ENCODE peak calls at places on chromosomes 6 and 20, in six cellular contexts. G is HepG2, D is IMR-90, F is GM12878, L is SK-N-SH, K is K562. U is an unnamed sample.

GRCh38 chr6:63440594-63440993 is 120.8 kb upstream of the LGSN start:
- DNase-seq in F (no peak), K (no peak), L (no peak), G (no peak), D (no peak), U (peak; percentile 57)

GRCh38 chr20:3876676-3877075 is 12.5 kb upstream of the PANK2 start:
- DNase-seq in L (no peak), D (peak; percentile 27), K (no peak), G (no peak), F (no peak), U (no peak)

GRCh38 chr6:46410330-46410953 is 80.8 kb downstream of the RCAN2 start:
- DNase-seq in L (peak; percentile 34), G (peak; percentile 57), K (peak; percentile 41), D (peak; percentile 42), F (peak; percentile 21), U (no peak)

GRCh38 chr6:102150549-102150948 is 757.0 kb downstream of the GRIK2 start:
- DNase-seq in F (no peak), K (no peak), G (no peak), D (no peak), L (no peak), U (no peak)

GRCh38 chr6:27040244-27041042 is 207.1 kb upstream of the PRSS16 start:
- DNase-seq in K (no peak), D (no peak), F (no peak), G (peak; percentile 66), L (no peak), U (no peak)

GRCh38 chr6:40912158-40912946 is 126.7 kb downstream of the UNC5CL start:
- DNase-seq in G (peak; percentile 75), K (peak; percentile 69), D (no peak), F (peak; percentile 19), L (peak; percentile 81), U (peak; percentile 73)

GRCh38 chr6:47414517-47415167 is 62.9 kb upstream of the CD2AP start:
- DNase-seq in K (peak; percentile 32), G (peak; percentile 33), L (no peak), F (peak; percentile 47), D (peak; percentile 48), U (no peak)

GRCh38 chr20:1904160-1904559 is 9.0 kb downstream of the SIRPA start:
- DNase-seq in F (no peak), L (no peak), D (no peak), G (no peak), K (no peak), U (no peak)

GRCh38 chr20:31652917-31653385 is 15.2 kb downstream of the COX4I2 start:
- DNase-seq in F (no peak), G (no peak), K (no peak), L (peak; percentile 67), D (peak; percentile 43), U (no peak)

GRCh38 chr20:57748601-57749130 is 38.9 kb upstream of the PMEPA1 start:
- DNase-seq in K (no peak), G (peak; percentile 38), D (peak; percentile 50), F (peak; percentile 45), L (peak; percentile 96), U (peak; percentile 97)

DNA sequence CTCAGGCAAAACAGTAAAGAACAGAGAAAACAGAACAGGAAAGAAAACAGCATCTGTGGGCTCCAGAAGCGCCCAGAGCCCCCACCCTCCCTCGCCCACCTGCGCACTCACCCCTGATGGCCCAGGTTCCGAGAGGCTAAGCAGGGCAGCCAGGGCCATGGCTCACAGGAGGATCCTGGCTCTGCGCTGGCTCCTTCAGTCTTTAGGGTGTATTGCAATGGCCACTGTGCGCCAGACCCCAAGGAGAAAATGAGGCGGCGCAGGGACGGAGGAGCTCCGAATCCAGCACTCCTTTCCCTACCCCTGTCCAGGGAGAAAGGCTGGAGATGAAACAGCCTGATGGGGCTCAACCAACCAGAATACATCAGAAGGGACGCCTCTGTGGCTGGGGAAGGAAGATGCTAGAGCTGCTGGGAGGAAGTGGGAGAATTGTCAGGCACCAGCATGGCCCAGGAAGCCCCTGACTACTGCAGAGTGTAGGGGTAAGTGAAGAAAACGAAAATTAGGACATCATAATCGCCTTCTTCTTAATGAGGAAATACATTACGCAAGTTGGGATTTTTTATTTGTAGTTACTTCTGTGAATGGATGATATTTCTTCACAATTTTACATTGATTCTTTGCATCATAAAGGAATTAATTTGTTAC is 49.0 kb downstream of the COL11A2 start:
- DNase-seq in L (no peak), K (no peak), F (no peak), D (no peak), G (no peak), U (no peak)
- TF ChIP-seq SMC3 in L (no peak), K (no peak), F (no peak), D (no peak), G (no peak), U (no peak)

GRCh38 chr6:157684620-157685299 is 138.3 kb upstream of the SNX9 start:
- DNase-seq in D (no peak), F (no peak), G (no peak), L (no peak), K (no peak), U (no peak)

GRCh38 chr6:157682856-157683481 is 140.1 kb upstream of the SNX9 start:
- DNase-seq in K (no peak), D (peak; percentile 59), L (no peak), G (peak; percentile 30), F (no peak), U (peak; percentile 55)

GRCh38 chr6:157683707-157684106 is 139.3 kb upstream of the SNX9 start:
- DNase-seq in G (no peak), K (no peak), F (no peak), L (no peak), D (no peak), U (no peak)

GRCh38 chr6:157688275-157688959 is 134.6 kb upstream of the SNX9 start:
- DNase-seq in K (no peak), L (no peak), F (no peak), D (no peak), G (no peak), U (no peak)

GRCh38 chr6:157685596-157686280 is 137.3 kb upstream of the SNX9 start:
- DNase-seq in L (no peak), D (no peak), F (no peak), G (no peak), K (no peak), U (no peak)
- TF ChIP-seq RAD21 in L (no peak), D (no peak), F (no peak), G (no peak), K (no peak), U (no peak)

DNA sequence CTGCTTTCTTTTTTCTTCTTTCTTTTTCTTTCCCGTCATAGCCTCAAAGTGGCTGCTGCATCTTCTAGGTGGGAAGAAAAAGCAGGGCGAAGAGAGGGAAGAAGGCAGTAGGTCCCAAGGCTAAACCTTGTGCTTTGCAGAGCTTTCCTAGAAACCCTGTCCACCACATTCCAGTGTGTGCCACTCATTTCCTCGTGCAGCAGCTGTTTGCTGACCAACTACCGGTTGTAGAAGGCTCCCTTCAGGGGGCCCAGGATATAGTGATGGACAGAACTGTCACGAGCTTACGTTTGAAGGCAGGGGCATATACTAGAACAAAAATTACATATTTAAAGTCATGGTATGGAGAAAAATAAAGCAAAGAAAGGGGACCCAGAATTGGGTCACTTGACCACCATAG is 103.0 kb downstream of the SASH1 start:
- DNase-seq in G (no peak), D (peak; percentile 85), F (no peak), K (no peak), L (no peak), U (no peak)
- TF ChIP-seq SMC3 in G (no peak), D (no peak), F (no peak), K (no peak), L (no peak), U (no peak)

DNA sequence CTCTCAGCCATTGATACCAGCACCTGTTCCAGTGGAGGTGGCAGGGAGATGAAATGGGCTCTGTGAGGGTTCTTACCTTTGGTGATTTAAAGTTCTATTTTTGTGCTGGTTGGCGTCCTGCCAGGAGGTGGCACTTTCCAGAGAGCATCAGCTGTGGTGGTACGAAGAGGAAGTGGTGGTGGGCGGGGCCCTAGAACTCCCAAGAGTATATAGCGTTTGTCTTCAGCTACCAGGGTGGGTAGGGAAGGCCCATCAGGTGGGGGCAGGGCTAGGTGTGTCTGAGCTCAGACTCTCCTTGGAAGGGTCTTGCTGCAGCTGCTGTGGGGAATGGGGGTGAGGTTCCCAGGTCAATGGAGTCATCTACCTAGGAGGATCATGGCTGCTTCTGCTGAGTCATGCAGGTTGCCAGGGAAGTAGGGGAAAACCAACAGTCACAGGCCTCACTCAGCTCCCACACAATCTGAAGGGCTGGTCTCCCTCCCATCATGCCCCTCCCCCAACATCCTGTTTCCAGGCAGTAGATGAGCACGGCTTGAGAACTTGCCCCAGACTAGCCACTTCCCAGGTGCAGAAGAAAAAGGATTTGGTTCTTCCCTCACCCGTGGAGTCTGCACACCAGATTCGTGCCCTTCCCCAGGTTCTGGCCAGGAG is 46.6 kb downstream of the MOXD1 start:
- DNase-seq in L (no peak), K (no peak), G (no peak), D (no peak), F (peak; percentile 63), U (peak; percentile 29)
- TF ChIP-seq RAD21 in L (no peak), K (no peak), G (no peak), D (no peak), F (no peak), U (no peak)

DNA sequence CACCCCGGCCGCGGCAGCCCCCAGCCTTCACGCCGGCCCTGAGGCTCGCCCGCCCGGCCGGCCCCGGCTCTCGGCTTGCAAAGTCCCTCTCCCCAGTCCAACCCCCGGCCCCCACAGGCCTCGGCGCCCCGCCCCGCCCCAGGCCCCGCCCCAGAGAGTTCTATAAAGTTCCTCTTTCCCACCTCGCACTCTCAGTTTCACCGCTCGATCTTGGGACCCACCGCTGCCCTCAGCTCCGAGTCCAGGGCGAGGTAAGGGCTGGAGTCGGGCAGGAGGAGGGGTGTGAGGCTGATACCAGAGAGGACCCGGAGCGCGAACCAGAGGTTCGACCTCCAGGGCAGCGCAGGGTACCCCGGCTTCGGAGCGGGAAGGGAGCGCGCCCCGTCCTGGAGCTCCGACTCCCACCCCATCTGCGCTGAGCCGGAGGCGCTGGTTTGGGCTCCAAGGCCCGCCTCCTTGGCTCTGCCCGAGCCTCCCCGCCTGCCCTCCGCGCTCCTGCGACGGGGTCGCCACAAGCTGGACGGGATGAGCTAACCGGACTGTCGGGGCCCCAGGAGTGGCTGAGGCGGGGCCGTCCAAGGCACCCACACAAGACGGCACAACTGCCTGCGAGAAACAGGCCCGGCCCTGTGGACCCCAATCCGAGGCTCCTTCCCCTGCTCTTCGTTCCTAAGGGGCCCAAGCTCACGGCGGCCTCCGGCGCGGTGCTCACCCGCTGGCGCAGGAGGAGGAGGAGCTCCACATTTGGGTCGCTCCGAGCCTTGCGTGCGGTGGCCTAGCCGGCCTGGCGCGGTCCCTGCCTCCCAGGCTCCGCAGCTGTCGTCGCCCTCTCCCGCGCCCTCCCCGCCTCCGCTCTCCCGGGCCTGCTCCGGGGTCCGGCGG is at the start of gene IRF4:
- DNase-seq in D (no peak), K (no peak), F (no peak), L (no peak), G (no peak), U (no peak)
- TF ChIP-seq SMC3 in D (no peak), K (no peak), F (peak; percentile 10), L (no peak), G (no peak), U (no peak)

U was measured in A549.